ENCODE peak calls at places on chromosomes 13 and 19, in six cellular contexts. K, D, U, P, Z and Q are unnamed samples. For H3K4me1 and H3K36me3, the result is how much of the 10 kb centered on the place peaks cover.

GRCh38 chr13:75178436-75178835 is 303.5 kb downstream of the TBC1D4 start:
- DNase-seq in Z (no peak), D (no peak), U (no peak), K (no peak), P (no peak), Q (no peak)

GRCh38 chr19:2888739-2889224 is 11.9 kb upstream of the ZNF57 start:
- DNase-seq in U (no peak), K (no peak), Z (peak), D (peak), P (no peak), Q (no peak)

GRCh38 chr13:84648069-84648640 is 765.9 kb upstream of the SLITRK1 start:
- DNase-seq in D (no peak), P (no peak), U (no peak), K (no peak), Z (no peak), Q (no peak)

GRCh38 chr13:94656766-94657165 is 55.1 kb downstream of the GPR180 start:
- DNase-seq in K (no peak), Z (no peak), P (no peak), U (peak), D (no peak), Q (no peak)

GRCh38 chr13:21683034-21683733 is 12.3 kb downstream of the FGF9 start:
- DNase-seq in Z (no peak), K (no peak), U (no peak), D (no peak), P (no peak), Q (no peak)

GRCh38 chr19:10544753-10545251 is 1.1 kb downstream of the ATG4D start:
- DNase-seq in P (no peak), D (no peak), K (no peak), Z (peak), U (no peak), Q (no peak)

GRCh38 chr13:71290963-71291937 is 575.8 kb downstream of the DACH1 start:
- DNase-seq in U (peak), Z (no peak), K (no peak), D (peak), P (no peak), Q (no peak)

GRCh38 chr19:48480151-48480475 is 10.9 kb downstream of the CYTH2 start:
- DNase-seq in Z (peak), P (no peak), D (peak), U (no peak), K (no peak), Q (no peak)

GRCh38 chr13:38002596-38002995 is 133.0 kb upstream of the TRPC4 start:
- DNase-seq in P (no peak), U (no peak), Z (no peak), K (no peak), D (no peak), Q (no peak)

GRCh38 chr13:66680031-66680430 is 550.1 kb downstream of the PCDH9 start:
- DNase-seq in U (no peak), D (no peak), P (no peak), Z (no peak), K (no peak), Q (no peak)

GRCh38 chr19:29539131-29539530 is 13.3 kb downstream of the VSTM2B start:
- DNase-seq in K (peak), P (no peak), U (no peak), Z (peak), D (no peak), Q (no peak)

GRCh38 chr13:34201050-34201913 is 383.3 kb downstream of the RFC3 start:
- DNase-seq in P (no peak), K (no peak), U (peak), D (peak), Z (no peak), Q (no peak)

GRCh38 chr19:4519521-4520277 is 1.4 kb upstream of the PLIN4 start:
- DNase-seq in U (no peak), Z (no peak), D (peak), P (no peak), K (no peak), Q (no peak)

GRCh38 chr13:97726664-97727235 is 226.7 kb upstream of the IPO5 start:
- DNase-seq in D (no peak), Z (no peak), U (no peak), K (no peak), P (no peak), Q (no peak)

GRCh38 chr13:51784097-51784496 is 19.9 kb downstream of the DHRS12 start:
- DNase-seq in D (no peak), K (no peak), U (no peak), Z (no peak), P (no peak), Q (no peak)

GRCh38 chr19:41863209-41863931 is 3.3 kb downstream of the RPS19 start:
- DNase-seq in P (no peak), U (no peak), D (no peak), K (no peak), Z (no peak), Q (no peak)

GRCh38 chr19:17572640-17573039 is 17.2 kb downstream of the COLGALT1 start:
- DNase-seq in D (no peak), Z (no peak), U (no peak), K (no peak), P (no peak), Q (no peak)

GRCh38 chr19:56108447-56109195 is 12.5 kb downstream of the ZNF787 start:
- DNase-seq in D (no peak), Z (no peak), U (peak), P (no peak), K (no peak), Q (no peak)

GRCh38 chr19:34253711-34254551 is 423 bp upstream of the GARRE1 start:
- DNase-seq in D (peak), U (peak), P (peak), K (peak), Z (peak), Q (no peak)

GRCh38 chr13:98440390-98441055 is 136.4 kb downstream of the STK24 start:
- DNase-seq in P (no peak), U (no peak), K (no peak), Z (no peak), D (no peak), Q (no peak)

GRCh38 chr13:65479692-65480091 is 1750.4 kb downstream of the PCDH9 start:
- DNase-seq in P (no peak), K (no peak), U (no peak), Z (no peak), D (no peak), Q (no peak)

GRCh38 chr13:88144580-88144979 is 473.4 kb downstream of the SLITRK5 start:
- DNase-seq in K (no peak), U (no peak), Z (no peak), D (no peak), P (no peak), Q (no peak)

GRCh38 chr19:38013913-38014575 is 107.0 kb downstream of the SIPA1L3 start:
- DNase-seq in U (no peak), K (no peak), Z (no peak), P (no peak), D (no peak), Q (no peak)

GRCh38 chr13:51707468-51707867 is 96.5 kb downstream of the DHRS12 start:
- DNase-seq in Z (no peak), U (no peak), P (no peak), K (no peak), D (no peak), Q (no peak)

GRCh38 chr13:84821261-84821660 is 939.0 kb upstream of the SLITRK1 start:
- DNase-seq in Z (no peak), P (no peak), K (no peak), U (no peak), D (no peak), Q (peak)

GRCh38 chr13:76799696-76800095 is 86.5 kb downstream of the KCTD12 start:
- DNase-seq in U (no peak), D (no peak), K (no peak), P (no peak), Z (no peak), Q (no peak)

GRCh38 chr19:45905016-45905415 is 2.6 kb upstream of the MYPOP start:
- DNase-seq in U (no peak), D (no peak), Z (no peak), P (no peak), K (no peak), Q (no peak)

GRCh38 chr19:45245334-45245787 is at the start of gene EXOC3L2:
- DNase-seq in D (peak), Z (no peak), P (no peak), K (no peak), U (no peak), Q (no peak)

DNA sequence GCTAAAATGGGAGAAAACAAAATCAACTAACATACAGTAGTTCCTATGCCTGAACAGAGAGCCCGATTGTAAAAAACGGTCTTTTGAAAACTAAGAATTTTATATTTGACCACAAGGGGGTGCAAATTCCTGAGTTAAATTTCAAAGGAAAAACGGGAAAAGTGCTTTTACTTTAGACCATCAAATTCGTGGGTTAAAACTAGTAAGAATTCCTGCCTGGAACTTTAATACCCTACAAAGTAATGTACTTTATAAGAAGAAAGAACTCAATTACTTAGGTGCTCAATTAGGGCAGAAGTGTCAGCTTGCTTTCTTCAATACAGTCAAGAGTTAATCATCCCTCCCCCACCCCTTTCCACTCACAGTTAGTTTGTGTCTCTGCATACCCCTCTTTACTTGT is 69.8 kb downstream of the KCNRG start:
- DNase-seq in Z (no peak), D (no peak), K (no peak), U (peak), P (no peak), Q (no peak)
- H3K4me1 ChIP-seq in Z (half or more), D (under half), K (under half), U (under half), P (under half), Q (under half)

GRCh38 chr19:39515551-39516191 is 732 bp downstream of the SELENOV start:
- DNase-seq in U (no peak), Z (no peak), D (no peak), K (no peak), P (no peak), Q (no peak)
- H3K4me3 ChIP-seq in U (no peak), Z (peak), D (peak), K (peak), P (peak), Q (peak)

DNA sequence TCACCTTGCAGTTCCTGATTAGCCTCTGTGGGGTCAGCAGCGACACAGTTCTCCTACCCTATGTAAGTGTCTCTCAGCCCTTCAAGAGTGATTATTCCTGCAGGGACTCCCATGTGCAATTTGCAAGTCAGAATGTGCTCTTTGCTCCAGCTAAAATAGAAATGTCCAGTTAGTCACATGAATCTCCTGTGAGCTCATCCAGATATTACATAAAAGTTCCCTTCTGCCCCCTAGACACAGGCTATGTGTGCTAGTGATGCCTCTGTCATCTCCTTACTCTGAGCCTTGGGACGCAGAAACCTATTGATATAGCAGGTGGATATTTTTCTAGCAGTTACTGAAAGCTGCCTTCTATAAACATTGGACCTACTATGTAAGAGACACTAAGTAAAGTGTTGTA is 105.5 kb downstream of the ZAR1L start:
- DNase-seq in U (no peak), P (no peak), D (no peak), K (no peak), Z (no peak), Q (no peak)
- H3K36me3 ChIP-seq in U (under half), P (under half), D (half or more), K (under half), Z (under half), Q (under half)

GRCh38 chr19:54096642-54097106 is 3.9 kb downstream of the OSCAR start:
- DNase-seq in Z (peak), K (no peak), D (no peak), P (no peak), U (no peak), Q (no peak)
- H3K4me1 ChIP-seq in Z (half or more), K (under half), D (under half), P (under half), U (under half), Q (under half)

GRCh38 chr19:51469162-51469561 is 9.2 kb upstream of the CEACAM18 start:
- DNase-seq in P (no peak), K (peak), U (no peak), D (no peak), Z (peak), Q (no peak)

GRCh38 chr19:51468545-51468920 is 9.8 kb upstream of the CEACAM18 start:
- DNase-seq in P (no peak), K (peak), D (no peak), U (no peak), Z (peak), Q (no peak)

GRCh38 chr19:51470966-51471365 is 7.4 kb upstream of the CEACAM18 start:
- DNase-seq in D (no peak), K (no peak), U (no peak), Z (peak), P (no peak), Q (no peak)

GRCh38 chr19:51469629-51470028 is 8.7 kb upstream of the CEACAM18 start:
- DNase-seq in Z (peak), D (no peak), P (no peak), K (peak), U (no peak), Q (no peak)

DNA sequence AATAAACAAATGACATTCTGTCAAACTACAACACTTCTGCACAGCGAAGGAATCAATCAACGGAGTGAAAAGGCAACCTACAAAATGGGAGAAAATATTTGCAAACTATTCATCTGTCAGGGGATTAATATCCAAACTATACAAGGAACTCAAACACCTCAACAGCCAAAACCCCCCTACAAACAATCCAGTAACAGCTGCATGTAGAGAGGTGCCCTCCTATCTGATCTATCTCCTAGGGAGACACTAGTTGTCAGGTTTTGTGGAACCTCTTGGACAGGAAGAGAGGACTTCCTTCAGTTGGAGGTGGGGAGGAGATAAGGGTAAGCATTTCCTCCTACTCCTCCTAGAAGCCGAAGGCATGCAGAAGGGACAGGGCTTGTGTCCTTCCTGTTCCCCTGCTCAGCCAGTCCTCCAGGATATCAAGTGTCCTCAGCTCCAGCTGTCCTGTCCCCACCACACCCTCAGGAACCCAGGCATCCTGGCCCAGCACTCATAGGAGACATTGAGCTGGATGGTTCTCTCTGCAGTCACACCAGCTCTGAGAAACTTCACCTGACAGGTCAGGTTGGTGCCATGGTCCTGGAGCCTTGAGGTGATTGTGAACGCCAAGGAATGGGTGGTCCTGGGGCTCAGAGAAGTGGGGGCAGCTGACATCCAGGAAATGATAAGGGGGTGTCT is 9.8 kb upstream of the SIGLEC8 start:
- DNase-seq in P (no peak), Z (peak), K (peak), D (no peak), U (no peak), Q (no peak)
- H3K4me3 ChIP-seq in P (no peak), Z (no peak), K (no peak), D (no peak), U (no peak), Q (no peak)

DNA sequence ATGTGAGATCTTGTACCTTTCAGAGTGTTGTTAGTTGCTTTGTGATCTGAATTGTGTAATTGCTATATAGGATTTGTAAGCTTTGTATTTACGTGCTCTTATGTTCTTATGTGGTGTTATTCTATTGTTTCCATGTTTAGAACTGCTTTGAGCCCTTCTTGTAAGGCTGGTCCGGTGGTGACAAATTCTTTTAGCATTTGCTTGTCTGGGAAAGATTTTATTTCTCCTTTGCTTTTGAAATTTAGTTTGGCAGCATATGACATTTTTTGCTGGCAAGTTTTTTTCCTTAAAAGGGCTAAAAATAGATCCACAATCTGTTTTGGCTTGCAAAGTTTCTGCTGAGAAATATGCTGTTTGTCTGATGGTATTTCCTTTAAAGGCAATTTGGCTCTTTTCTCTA is 1089.2 kb upstream of the PCDH9 start:
- DNase-seq in P (no peak), Z (no peak), U (no peak), D (no peak), K (no peak), Q (no peak)
- H3K36me3 ChIP-seq in P (under half), Z (under half), U (under half), D (under half), K (under half), Q (under half)

GRCh38 chr13:110361365-110361911 is 54.4 kb downstream of the COL4A2 start:
- DNase-seq in K (no peak), D (peak), U (no peak), P (no peak), Z (no peak), Q (no peak)

GRCh38 chr13:110364081-110364480 is 57.0 kb downstream of the COL4A2 start:
- DNase-seq in U (no peak), D (no peak), Z (no peak), P (no peak), K (no peak), Q (no peak)

GRCh38 chr13:110360598-110360997 is 53.5 kb downstream of the COL4A2 start:
- DNase-seq in U (no peak), P (no peak), D (no peak), K (no peak), Z (no peak), Q (peak)

GRCh38 chr13:110365876-110366275 is 58.8 kb downstream of the COL4A2 start:
- DNase-seq in D (no peak), P (no peak), Z (no peak), K (no peak), U (no peak), Q (no peak)

GRCh38 chr13:110363009-110363408 is 55.9 kb downstream of the COL4A2 start:
- DNase-seq in P (no peak), Z (no peak), D (no peak), U (no peak), K (no peak), Q (peak)
- H3K4me1 ChIP-seq in P (under half), Z (under half), D (half or more), U (under half), K (under half), Q (under half)

GRCh38 chr13:73064991-73065390 is 6.2 kb downstream of the KLF5 start:
- DNase-seq in Z (no peak), D (no peak), U (peak), K (no peak), P (no peak), Q (no peak)

GRCh38 chr13:73060251-73061160 is 1.7 kb downstream of the KLF5 start:
- DNase-seq in P (no peak), Z (peak), D (peak), K (no peak), U (peak), Q (no peak)

GRCh38 chr13:73061478-73062275 is 2.9 kb downstream of the KLF5 start:
- DNase-seq in P (no peak), U (peak), D (no peak), Z (peak), K (no peak), Q (no peak)

GRCh38 chr13:73063166-73063565 is 4.4 kb downstream of the KLF5 start:
- DNase-seq in D (no peak), P (no peak), K (no peak), Z (no peak), U (no peak), Q (no peak)

GRCh38 chr13:73062368-73062767 is 3.6 kb downstream of the KLF5 start:
- DNase-seq in P (no peak), U (no peak), K (no peak), Z (no peak), D (no peak), Q (no peak)
- H3K4me3 ChIP-seq in P (peak), U (peak), K (peak), Z (no peak), D (no peak), Q (no peak)

GRCh38 chr19:57248646-57249045 is 8.2 kb downstream of the ZNF805 start:
- DNase-seq in K (no peak), U (peak), Z (no peak), D (no peak), P (no peak), Q (no peak)
- H3K36me3 ChIP-seq in K (half or more), U (under half), Z (half or more), D (half or more), P (under half), Q (under half)